ENCODE peak calls at places on chromosome 6, in nine cellular contexts. M, C, I, U, S, E, T, A and D are unnamed samples.

GRCh38 chr6:70667256-70667710 is 400 bp upstream of the SMAP1 start:
- DNase-seq in M (no peak), C (no peak), I (no peak), U (no peak), S (no peak), E (no peak), T (no peak), A (no peak), D (no peak)

GRCh38 chr6:27605401-27606342 is 132.8 kb upstream of the ZNF184 start:
- DNase-seq in M (no peak), C (no peak), I (no peak), U (no peak), S (no peak), E (peak), T (peak), A (no peak), D (no peak)

GRCh38 chr6:49326337-49326736 is 136.7 kb downstream of the MMUT start:
- DNase-seq in M (no peak), C (no peak), I (no peak), U (no peak), S (no peak), E (no peak), T (peak), A (no peak), D (no peak)

GRCh38 chr6:4316867-4317400 is 181.6 kb upstream of the ECI2 start:
- DNase-seq in M (no peak), C (no peak), I (no peak), U (no peak), S (peak), E (no peak), T (peak), A (peak), D (no peak)

GRCh38 chr6:160190974-160191373 is 67.6 kb downstream of the SLC22A2 start:
- DNase-seq in M (no peak), C (no peak), I (no peak), U (no peak), S (no peak), E (no peak), T (no peak), A (no peak), D (no peak)

GRCh38 chr6:54618597-54618996 is 228.0 kb upstream of the FAM83B start:
- DNase-seq in M (no peak), C (no peak), I (no peak), U (no peak), S (no peak), E (no peak), T (no peak), A (no peak), D (no peak)

GRCh38 chr6:156955494-156956183 is 178.5 kb downstream of the ARID1B start:
- DNase-seq in M (no peak), C (no peak), I (no peak), U (no peak), S (peak), E (no peak), T (no peak), A (no peak), D (no peak)

GRCh38 chr6:46925563-46926253 is 4.0 kb upstream of the ADGRF5 start:
- DNase-seq in M (no peak), C (no peak), I (no peak), U (no peak), S (no peak), E (no peak), T (peak), A (peak), D (no peak)

GRCh38 chr6:34536251-34536958 is 19.7 kb downstream of the SPDEF start:
- DNase-seq in M (no peak), C (no peak), I (no peak), U (no peak), S (no peak), E (no peak), T (no peak), A (no peak), D (no peak)

GRCh38 chr6:42287756-42288155 is 70.1 kb upstream of the MRPS10 start:
- DNase-seq in M (no peak), C (no peak), I (no peak), U (no peak), S (no peak), E (no peak), T (no peak), A (no peak), D (no peak)

GRCh38 chr6:167420858-167421766 is 96.2 kb downstream of the TTLL2 start:
- DNase-seq in M (peak), C (no peak), I (no peak), U (no peak), S (no peak), E (no peak), T (no peak), A (no peak), D (no peak)

GRCh38 chr6:113385020-113385431 is 472.1 kb upstream of the MARCKS start:
- DNase-seq in M (no peak), C (no peak), I (no peak), U (no peak), S (no peak), E (no peak), T (no peak), A (no peak), D (no peak)

GRCh38 chr6:158474961-158475343 is 84.9 kb upstream of the TMEM181 start:
- DNase-seq in M (no peak), C (no peak), I (no peak), U (no peak), S (no peak), E (no peak), T (peak), A (no peak), D (no peak)

GRCh38 chr6:159760602-159761057 is 1.2 kb upstream of the ACAT2 start:
- DNase-seq in M (no peak), C (no peak), I (no peak), U (no peak), S (no peak), E (peak), T (peak), A (no peak), D (no peak)

GRCh38 chr6:39420300-39421265 is 98.1 kb upstream of the KCNK16 start:
- DNase-seq in M (no peak), C (no peak), I (no peak), U (no peak), S (peak), E (no peak), T (no peak), A (no peak), D (no peak)

GRCh38 chr6:20402181-20403079 is 751 bp downstream of the E2F3 start:
- DNase-seq in M (peak), C (peak), I (peak), U (peak), S (peak), E (peak), T (no peak), A (no peak), D (no peak)

GRCh38 chr6:129852257-129852858 is 8.8 kb downstream of the TMEM244 start:
- DNase-seq in M (no peak), C (no peak), I (no peak), U (no peak), S (no peak), E (no peak), T (peak), A (no peak), D (no peak)

GRCh38 chr6:110446405-110446804 is 30.0 kb downstream of the SLC22A16 start:
- DNase-seq in M (no peak), C (no peak), I (no peak), U (no peak), S (no peak), E (no peak), T (no peak), A (no peak), D (no peak)

GRCh38 chr6:10412948-10413849 is 1.7 kb downstream of the TFAP2A start:
- DNase-seq in M (no peak), C (no peak), I (no peak), U (no peak), S (no peak), E (peak), T (no peak), A (no peak), D (no peak)

GRCh38 chr6:44762496-44762895 is 375.0 kb downstream of the CDC5L start:
- DNase-seq in M (no peak), C (no peak), I (no peak), U (no peak), S (no peak), E (no peak), T (no peak), A (no peak), D (no peak)

GRCh38 chr6:36075656-36076055 is 48.0 kb downstream of the MAPK14 start:
- DNase-seq in M (no peak), C (no peak), I (no peak), U (peak), S (no peak), E (no peak), T (no peak), A (no peak), D (no peak)

GRCh38 chr6:47919875-47920274 is 138.0 kb downstream of the OPN5 start:
- DNase-seq in M (no peak), C (no peak), I (no peak), U (no peak), S (no peak), E (no peak), T (no peak), A (no peak), D (no peak)

GRCh38 chr6:1325471-1326309 is 13.8 kb downstream of the FOXQ1 start:
- DNase-seq in M (no peak), C (no peak), I (no peak), U (no peak), S (no peak), E (no peak), T (peak), A (no peak), D (no peak)

GRCh38 chr6:148435386-148435785 is 92.7 kb downstream of the SASH1 start:
- DNase-seq in M (no peak), C (no peak), I (no peak), U (no peak), S (no peak), E (no peak), T (no peak), A (no peak), D (no peak)

GRCh38 chr6:95511404-95511803 is 65.9 kb upstream of the MANEA start:
- DNase-seq in M (no peak), C (no peak), I (no peak), U (no peak), S (no peak), E (no peak), T (no peak), A (no peak), D (no peak)

GRCh38 chr6:31293343-31293742 is 21.5 kb upstream of the HLA-C start:
- DNase-seq in M (no peak), C (no peak), I (peak), U (no peak), S (no peak), E (no peak), T (peak), A (no peak), D (no peak)

GRCh38 chr6:43809417-43810305 is 39.6 kb downstream of the VEGFA start:
- DNase-seq in M (no peak), C (no peak), I (no peak), U (no peak), S (no peak), E (no peak), T (peak), A (no peak), D (no peak)

GRCh38 chr6:112153926-112154621 is 66.7 kb downstream of the FAM229B start:
- DNase-seq in M (no peak), C (no peak), I (no peak), U (no peak), S (no peak), E (no peak), T (no peak), A (no peak), D (no peak)

GRCh38 chr6:1144842-1145755 is 166.8 kb upstream of the FOXQ1 start:
- DNase-seq in M (no peak), C (no peak), I (no peak), U (no peak), S (no peak), E (no peak), T (no peak), A (peak), D (no peak)

GRCh38 chr6:28258877-28259777 is at the start of gene NKAPL:
- DNase-seq in M (peak), C (peak), I (no peak), U (peak), S (peak), E (peak), T (peak), A (no peak), D (no peak)

GRCh38 chr6:92922216-92922806 is 497.0 kb downstream of the EPHA7 start:
- DNase-seq in M (no peak), C (no peak), I (no peak), U (no peak), S (no peak), E (no peak), T (no peak), A (no peak), D (no peak)

GRCh38 chr6:75282706-75283105 is 1.9 kb downstream of the TMEM30A start:
- DNase-seq in M (no peak), C (no peak), I (no peak), U (no peak), S (no peak), E (no peak), T (no peak), A (no peak), D (no peak)

GRCh38 chr6:27280064-27280539 is 32.0 kb downstream of the POM121L2 start:
- DNase-seq in M (peak), C (no peak), I (no peak), U (no peak), S (no peak), E (peak), T (peak), A (no peak), D (no peak)

GRCh38 chr6:111030008-111031006 is 48.5 kb downstream of the RPF2 start:
- DNase-seq in M (no peak), C (no peak), I (no peak), U (no peak), S (peak), E (no peak), T (no peak), A (no peak), D (no peak)

GRCh38 chr6:63476302-63476701 is 96.0 kb upstream of the LOC128125822 start:
- DNase-seq in M (no peak), C (no peak), I (no peak), U (no peak), S (no peak), E (no peak), T (no peak), A (no peak), D (no peak)

GRCh38 chr6:45590225-45590624 is 212.5 kb upstream of the SUPT3H start:
- DNase-seq in M (no peak), C (no peak), I (no peak), U (no peak), S (no peak), E (no peak), T (peak), A (no peak), D (no peak)

GRCh38 chr6:28956331-28956730 is 32.5 kb upstream of the TRIM27 start:
- DNase-seq in M (no peak), C (no peak), I (no peak), U (no peak), S (no peak), E (no peak), T (no peak), A (no peak), D (no peak)

GRCh38 chr6:5462856-5463255 is 201.5 kb downstream of the FARS2 start:
- DNase-seq in M (no peak), C (no peak), I (no peak), U (no peak), S (no peak), E (no peak), T (no peak), A (no peak), D (no peak)

GRCh38 chr6:9675122-9675521 is 739.8 kb downstream of the TFAP2A start:
- DNase-seq in M (no peak), C (no peak), I (no peak), U (no peak), S (no peak), E (no peak), T (no peak), A (no peak), D (no peak)

DNA sequence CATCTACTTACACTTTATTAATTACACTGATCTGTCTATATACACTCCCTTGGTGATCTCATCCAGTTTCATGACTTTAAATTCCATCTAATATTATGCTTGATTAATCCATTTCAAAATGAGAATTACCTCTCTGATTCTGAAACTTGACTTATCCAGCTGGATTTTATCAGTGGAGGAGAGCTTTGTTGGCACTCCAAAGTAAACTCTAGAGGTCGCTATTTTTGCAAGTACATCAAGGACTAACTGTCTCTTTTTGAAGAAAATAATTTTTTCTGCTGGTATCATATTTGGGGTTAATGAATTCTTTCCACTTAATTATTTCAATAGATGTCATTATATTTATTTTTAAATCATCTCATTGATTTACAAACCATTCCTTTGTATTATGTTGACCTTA is 630.3 kb upstream of the MAN1A1 start:
- DNase-seq in M (no peak), C (no peak), I (no peak), U (no peak), S (no peak), E (no peak), T (no peak), A (no peak), D (no peak)
- TF ChIP-seq CTCF in M (no peak), C (no peak), I (peak), U (no peak), S (no peak), E (no peak), T (peak), A (peak), D (peak)

GRCh38 chr6:134178230-134179044 is 126.0 kb upstream of the SLC2A12 start:
- DNase-seq in M (peak), C (peak), I (peak), U (peak), S (peak), E (peak), T (peak), A (peak), D (peak)
- TF ChIP-seq CTCF in M (peak), C (no peak), I (peak), U (no peak), S (peak), E (no peak), T (peak), A (peak), D (peak)

GRCh38 chr6:7846971-7847818 is 63.4 kb downstream of the TXNDC5 start:
- DNase-seq in M (no peak), C (no peak), I (no peak), U (no peak), S (no peak), E (no peak), T (peak), A (no peak), D (no peak)
- TF ChIP-seq CTCF in M (no peak), C (no peak), I (no peak), U (no peak), S (peak), E (no peak), T (peak), A (no peak), D (no peak)

DNA sequence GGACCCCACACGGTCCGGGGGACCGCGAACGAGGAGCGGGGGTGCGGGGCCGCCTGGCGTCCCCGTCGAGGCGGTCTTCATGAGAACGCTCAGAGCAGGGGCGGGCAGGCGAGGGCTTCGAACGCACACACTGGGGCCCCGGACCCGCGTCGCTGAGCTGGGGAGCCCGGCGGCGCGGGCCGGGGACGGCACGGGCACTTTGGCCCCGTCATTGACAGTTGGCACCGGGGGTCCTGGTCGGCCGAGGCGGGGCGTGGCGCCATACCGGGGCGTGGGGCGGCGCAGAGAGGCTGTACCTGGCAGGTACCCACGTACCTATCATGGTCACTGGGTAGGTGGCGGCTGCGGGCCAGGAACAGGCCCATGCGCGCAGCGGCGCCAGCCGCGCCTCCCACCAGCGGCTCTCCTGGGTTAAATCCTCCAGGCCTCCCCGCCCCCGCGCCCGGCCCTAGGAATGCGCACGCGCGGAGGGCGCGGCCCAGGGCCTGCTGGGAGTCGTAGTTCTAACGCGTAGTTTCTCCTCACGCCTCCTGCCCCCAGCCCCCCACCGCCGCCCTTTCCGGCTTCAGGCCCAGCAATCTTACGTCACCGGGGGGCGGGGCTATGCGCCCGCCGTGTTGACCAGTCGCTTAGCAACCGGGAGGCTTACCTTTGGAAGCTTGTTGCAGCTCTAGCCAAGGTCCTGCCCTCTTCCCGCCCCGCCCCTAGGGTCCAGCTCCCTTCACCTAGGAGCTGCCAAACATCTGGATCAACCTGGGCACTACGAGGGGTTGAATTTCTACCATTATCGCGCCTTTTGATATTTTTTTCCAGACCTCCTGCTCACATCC is at the start of the genes PACRG and PRKN:
- DNase-seq in M (peak), C (peak), I (peak), U (peak), S (peak), E (peak), T (peak), A (peak), D (peak)
- TF ChIP-seq CTCF in M (no peak), C (no peak), I (no peak), U (no peak), S (no peak), E (no peak), T (no peak), A (no peak), D (no peak)

DNA sequence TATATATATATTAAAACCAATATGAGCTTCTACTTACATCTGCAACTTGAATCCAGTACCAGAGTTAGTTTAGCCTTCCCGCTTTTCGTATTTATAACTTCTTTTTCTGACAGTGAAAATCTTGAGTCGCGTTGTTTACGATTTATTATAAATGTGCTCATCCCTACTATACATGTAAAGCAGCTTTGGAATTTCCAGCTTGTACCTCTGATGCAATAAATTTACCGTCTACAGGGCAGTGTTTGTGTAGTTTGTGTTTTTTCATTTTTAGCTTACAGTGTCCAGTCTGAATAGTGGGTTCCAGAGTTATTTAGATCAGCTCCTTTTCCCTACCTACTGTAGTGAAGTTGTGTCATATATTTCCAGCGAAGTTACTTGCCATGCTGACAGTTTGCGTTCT is 66.3 kb downstream of the TIAM2 start:
- DNase-seq in M (no peak), C (no peak), I (no peak), U (no peak), S (no peak), E (no peak), T (no peak), A (no peak), D (no peak)
- TF ChIP-seq CTCF in M (no peak), C (no peak), I (no peak), U (no peak), S (no peak), E (no peak), T (no peak), A (no peak), D (no peak)

GRCh38 chr6:68572525-68572924 is 62.6 kb upstream of the ADGRB3 start:
- DNase-seq in M (peak), C (no peak), I (no peak), U (no peak), S (no peak), E (peak), T (peak), A (no peak), D (peak)
- TF ChIP-seq CTCF in M (peak), C (no peak), I (peak), U (no peak), S (no peak), E (peak), T (peak), A (no peak), D (peak)

GRCh38 chr6:121356575-121356974 is 22.3 kb upstream of the TBC1D32 start:
- DNase-seq in M (no peak), C (no peak), I (no peak), U (no peak), S (no peak), E (no peak), T (no peak), A (no peak), D (no peak)
- TF ChIP-seq CTCF in M (no peak), C (no peak), I (peak), U (no peak), S (no peak), E (no peak), T (no peak), A (no peak), D (peak)

DNA sequence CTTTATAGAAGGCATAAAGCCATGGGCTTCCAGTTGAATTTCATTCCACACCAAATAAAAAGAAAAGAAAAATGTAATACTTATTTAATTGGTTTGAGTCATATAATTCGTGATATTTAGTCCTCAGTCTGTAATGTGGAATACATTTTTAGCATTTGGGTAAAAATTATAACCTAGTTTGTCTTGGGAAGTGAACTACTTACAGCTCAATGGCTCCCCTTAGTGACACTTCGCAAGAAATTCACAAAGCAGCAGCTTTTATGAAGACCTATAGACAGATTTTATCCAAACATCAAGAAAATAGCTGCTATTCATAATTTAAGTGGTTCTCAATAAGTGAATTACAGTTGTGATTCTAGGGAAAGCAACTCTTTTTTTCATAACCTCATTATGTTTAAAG is 72.1 kb downstream of the RSPO3 start:
- DNase-seq in M (no peak), C (no peak), I (no peak), U (no peak), S (no peak), E (no peak), T (peak), A (no peak), D (no peak)
- TF ChIP-seq CTCF in M (no peak), C (no peak), I (peak), U (no peak), S (peak), E (no peak), T (peak), A (peak), D (peak)